ENCODE peak calls at places on chromosomes 6 and 20, in five cellular contexts. H, Z, B, Y and P are unnamed samples.

GRCh38 chr6:79373880-79374279 is 139.4 kb upstream of the HMGN3 start:
- DNase-seq in H (no peak), Z (no peak), B (no peak), Y (no peak), P (peak)

GRCh38 chr6:111872521-111873177 is 603 bp downstream of the FYN start:
- DNase-seq in H (peak), Z (no peak), B (peak), Y (peak), P (no peak)

GRCh38 chr20:50969416-50969815 is 10.8 kb downstream of the MOCS3 start:
- DNase-seq in H (no peak), Z (peak), B (no peak), Y (no peak), P (no peak)

GRCh38 chr6:158769696-158770446 is 49.3 kb downstream of the EZR start:
- DNase-seq in H (no peak), Z (no peak), B (no peak), Y (no peak), P (no peak)

GRCh38 chr6:3328796-3329195 is 70.0 kb downstream of the PSMG4 start:
- DNase-seq in H (no peak), Z (no peak), B (no peak), Y (no peak), P (no peak)

GRCh38 chr6:14365393-14365792 is 247.8 kb downstream of the CD83 start:
- DNase-seq in H (no peak), Z (no peak), B (no peak), Y (no peak), P (no peak)

GRCh38 chr20:36063916-36064660 is 90.5 kb upstream of the EPB41L1 start:
- DNase-seq in H (no peak), Z (no peak), B (no peak), Y (no peak), P (no peak)

GRCh38 chr6:119340766-119341487 is 8.6 kb downstream of the MAN1A1 start:
- DNase-seq in H (peak), Z (no peak), B (no peak), Y (no peak), P (no peak)

GRCh38 chr20:711526-711925 is 35.9 kb upstream of the SCRT2 start:
- DNase-seq in H (no peak), Z (no peak), B (no peak), Y (no peak), P (no peak)

GRCh38 chr20:31663838-31664695 is 26.4 kb downstream of the COX4I2 start:
- DNase-seq in H (no peak), Z (no peak), B (no peak), Y (no peak), P (no peak)

GRCh38 chr6:144478487-144478886 is 193.4 kb downstream of the UTRN start:
- DNase-seq in H (no peak), Z (no peak), B (no peak), Y (no peak), P (no peak)

GRCh38 chr6:111625511-111626331 is 20.0 kb upstream of the TRAF3IP2 start:
- DNase-seq in H (no peak), Z (peak), B (no peak), Y (no peak), P (peak)

GRCh38 chr6:46628976-46629375 is 23.6 kb downstream of the CYP39A1 start:
- DNase-seq in H (no peak), Z (no peak), B (no peak), Y (no peak), P (peak)

GRCh38 chr6:166330612-166331011 is 11.7 kb downstream of the SFT2D1 start:
- DNase-seq in H (peak), Z (no peak), B (no peak), Y (no peak), P (no peak)

GRCh38 chr6:56223995-56224394 is 23.4 kb downstream of the COL21A1 start:
- DNase-seq in H (no peak), Z (peak), B (no peak), Y (no peak), P (no peak)

GRCh38 chr6:162706236-162706635 is 21.3 kb downstream of the PRKN start:
- DNase-seq in H (no peak), Z (no peak), B (no peak), Y (no peak), P (no peak)

GRCh38 chr6:11272491-11273192 is 40.2 kb upstream of the NEDD9 start:
- DNase-seq in H (no peak), Z (no peak), B (no peak), Y (no peak), P (no peak)

GRCh38 chr6:44086931-44087574 is 40.2 kb downstream of the MRPL14 start:
- DNase-seq in H (no peak), Z (peak), B (no peak), Y (no peak), P (no peak)

GRCh38 chr20:59143326-59143725 is 20.3 kb upstream of the ZNF831 start:
- DNase-seq in H (no peak), Z (no peak), B (no peak), Y (no peak), P (no peak)

GRCh38 chr20:43721429-43722152 is 5.2 kb downstream of the GTSF1L start:
- DNase-seq in H (peak), Z (no peak), B (no peak), Y (no peak), P (no peak)

GRCh38 chr20:62766071-62766450 is 30.2 kb upstream of the MRGBP start:
- DNase-seq in H (no peak), Z (no peak), B (no peak), Y (no peak), P (no peak)

GRCh38 chr20:16803965-16804792 is 56.0 kb downstream of the OTOR start:
- DNase-seq in H (peak), Z (peak), B (peak), Y (peak), P (peak)

GRCh38 chr6:170446841-170447560 is 106.1 kb downstream of the PSMB1 start:
- DNase-seq in H (no peak), Z (peak), B (no peak), Y (no peak), P (no peak)

GRCh38 chr6:39778581-39779270 is 13.4 kb upstream of the DAAM2 start:
- DNase-seq in H (no peak), Z (no peak), B (no peak), Y (no peak), P (no peak)

GRCh38 chr6:165060636-165061190 is 248.7 kb downstream of the C6orf118 start:
- DNase-seq in H (no peak), Z (peak), B (no peak), Y (no peak), P (no peak)

GRCh38 chr6:128538763-128539162 is 18.4 kb upstream of the PTPRK start:
- DNase-seq in H (no peak), Z (no peak), B (no peak), Y (no peak), P (no peak)

GRCh38 chr6:21208114-21208795 is 385.3 kb upstream of the SOX4 start:
- DNase-seq in H (no peak), Z (no peak), B (no peak), Y (no peak), P (no peak)

GRCh38 chr6:151051164-151051563 is 185.7 kb downstream of the MTHFD1L start:
- DNase-seq in H (no peak), Z (no peak), B (no peak), Y (no peak), P (no peak)